ENCODE peak calls at places on chromosomes 4 and X, in five cellular contexts. Z is cardiac muscle cell, F is brain microvascular endothelial cell, C is OCI-LY7, S is HCT116. H is an unnamed sample.

GRCh38 chr4:3836802-3837601 is 70.8 kb downstream of the ADRA2C start:
- DNase-seq in Z (no peak), F (no peak), S (peak; percentile 7), C (peak; percentile 22), H (peak; percentile 11)

GRCh38 chr4:147496500-147496899 is 15.6 kb downstream of the EDNRA start:
- DNase-seq in S (no peak), C (no peak), Z (no peak), F (no peak), H (no peak)

GRCh38 chr4:26248647-26249046 is 72.2 kb upstream of the RBPJ start:
- DNase-seq in S (no peak), F (peak; percentile 65), C (no peak), Z (peak; percentile 81), H (no peak)

GRCh38 chr4:160423879-160424451 is 1321.1 kb downstream of the RAPGEF2 start:
- DNase-seq in C (no peak), S (no peak), Z (peak; percentile 19), F (peak; percentile 72), H (peak; percentile 13)

GRCh38 chrX:53440631-53441517 is 6.7 kb upstream of the HSD17B10 start:
- DNase-seq in C (no peak), F (peak; percentile 24), S (no peak), Z (peak; percentile 55), H (peak; percentile 48)

GRCh38 chr4:74223801-74224200 is 65.9 kb downstream of the MTHFD2L start:
- DNase-seq in C (no peak), S (no peak), Z (peak; percentile 62), F (no peak), H (peak; percentile 45)

GRCh38 chrX:150293311-150294013 is 69.7 kb upstream of the MAMLD1 start:
- DNase-seq in F (no peak), Z (no peak), C (no peak), S (no peak), H (no peak)

GRCh38 chr4:93414041-93414440 is 414.5 kb upstream of the ATOH1 start:
- DNase-seq in C (no peak), F (no peak), Z (no peak), S (no peak), H (no peak)

GRCh38 chrX:107541244-107541643 is 87.1 kb upstream of the PRPS1 start:
- DNase-seq in C (peak; percentile 6), F (no peak), S (no peak), Z (no peak), H (no peak)

GRCh38 chrX:107537815-107538214 is 88.4 kb downstream of the FRMPD3 start:
- DNase-seq in F (peak; percentile 32), Z (peak; percentile 61), C (peak; percentile 15), S (peak; percentile 31), H (peak; percentile 13)

GRCh38 chrX:107547621-107548020 is 80.7 kb upstream of the PRPS1 start:
- DNase-seq in F (no peak), Z (no peak), C (no peak), S (no peak), H (no peak)

GRCh38 chrX:107542500-107542899 is 85.8 kb upstream of the PRPS1 start:
- DNase-seq in C (peak; percentile 27), Z (peak; percentile 34), F (peak; percentile 11), S (peak; percentile 8), H (peak; percentile 1)
- TF ChIP-seq CTCF in C (peak; percentile 52), Z (peak; percentile 18), F (peak; percentile 54), S (no peak), H (no peak)

DNA sequence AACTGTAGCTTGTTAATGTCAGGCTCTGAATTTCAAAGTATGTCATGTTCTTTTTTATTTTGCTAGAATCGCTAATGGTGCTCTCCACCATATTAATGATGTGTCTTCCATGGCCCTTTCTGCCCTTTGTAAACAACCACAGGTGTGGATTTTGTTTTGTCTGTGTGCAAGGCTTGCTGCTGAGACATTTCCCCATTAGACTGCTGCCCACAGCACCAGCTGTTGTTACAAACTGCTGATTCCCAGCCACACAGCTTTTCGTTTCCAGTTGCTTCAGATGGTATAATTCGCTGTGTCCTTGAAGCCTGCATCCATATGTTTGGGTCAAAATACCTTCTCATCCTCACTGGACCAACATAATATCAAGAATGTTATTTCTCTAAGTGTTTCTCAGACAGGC is 32.8 kb downstream of the KCNIP4 start:
- DNase-seq in S (no peak), C (no peak), F (no peak), Z (no peak), H (no peak)
- H3K27ac ChIP-seq in S (no peak overlapping the region), C (no peak overlapping the region), F (no peak overlapping the region), Z (no peak overlapping the region), H (no peak overlapping the region)

DNA sequence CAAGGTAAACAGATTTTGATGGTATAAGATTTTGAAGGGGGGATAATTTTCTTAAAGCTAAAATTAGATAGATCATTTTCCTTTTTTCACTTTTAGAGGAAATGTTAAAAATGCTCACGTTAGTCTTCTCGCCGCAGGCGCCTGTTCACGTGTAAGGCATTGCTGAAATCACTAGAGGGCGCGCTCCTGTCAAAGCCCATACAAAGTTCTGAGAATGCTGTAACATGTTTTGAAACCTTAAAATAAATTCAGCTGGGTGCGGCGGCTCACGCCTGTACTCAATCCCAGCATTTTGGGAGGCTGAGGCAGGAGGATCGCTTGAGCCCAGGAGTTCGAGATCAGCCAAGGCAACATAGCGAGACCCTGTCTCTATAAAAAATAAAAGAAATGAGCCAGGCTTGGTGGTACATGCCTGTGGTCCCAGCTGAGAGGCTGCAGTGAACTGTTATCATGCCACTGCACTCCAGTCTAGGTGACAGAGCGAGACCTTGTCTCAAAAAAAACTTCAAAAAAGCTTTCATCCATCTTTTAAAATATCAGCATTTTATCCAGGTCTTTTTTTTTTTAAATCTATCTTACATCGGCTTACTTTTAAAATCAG is 138.0 kb downstream of the RBMX2 start:
- DNase-seq in S (peak; percentile 27), C (peak; percentile 50), Z (peak; percentile 68), F (peak; percentile 35), H (peak; percentile 20)
- TF ChIP-seq CTCF in S (peak; percentile 61), C (peak; percentile 82), Z (peak; percentile 66), F (peak; percentile 80), H (peak; percentile 63)

GRCh38 chr4:62407534-62407933 is 1207.4 kb downstream of the ADGRL3 start:
- DNase-seq in F (no peak), S (no peak), C (no peak), Z (no peak), H (no peak)

GRCh38 chr4:62398318-62398717 is 1198.2 kb downstream of the ADGRL3 start:
- DNase-seq in Z (no peak), C (no peak), F (no peak), S (no peak), H (no peak)

GRCh38 chr4:62399242-62399641 is 1199.1 kb downstream of the ADGRL3 start:
- DNase-seq in F (no peak), Z (no peak), S (no peak), C (no peak), H (no peak)

GRCh38 chr4:62402088-62402806 is 1202.1 kb downstream of the ADGRL3 start:
- DNase-seq in S (no peak), C (no peak), F (no peak), Z (no peak), H (no peak)
- H3K27ac ChIP-seq in S (no peak overlapping the region), C (no peak overlapping the region), F (no peak overlapping the region), Z (no peak overlapping the region), H (no peak overlapping the region)

DNA sequence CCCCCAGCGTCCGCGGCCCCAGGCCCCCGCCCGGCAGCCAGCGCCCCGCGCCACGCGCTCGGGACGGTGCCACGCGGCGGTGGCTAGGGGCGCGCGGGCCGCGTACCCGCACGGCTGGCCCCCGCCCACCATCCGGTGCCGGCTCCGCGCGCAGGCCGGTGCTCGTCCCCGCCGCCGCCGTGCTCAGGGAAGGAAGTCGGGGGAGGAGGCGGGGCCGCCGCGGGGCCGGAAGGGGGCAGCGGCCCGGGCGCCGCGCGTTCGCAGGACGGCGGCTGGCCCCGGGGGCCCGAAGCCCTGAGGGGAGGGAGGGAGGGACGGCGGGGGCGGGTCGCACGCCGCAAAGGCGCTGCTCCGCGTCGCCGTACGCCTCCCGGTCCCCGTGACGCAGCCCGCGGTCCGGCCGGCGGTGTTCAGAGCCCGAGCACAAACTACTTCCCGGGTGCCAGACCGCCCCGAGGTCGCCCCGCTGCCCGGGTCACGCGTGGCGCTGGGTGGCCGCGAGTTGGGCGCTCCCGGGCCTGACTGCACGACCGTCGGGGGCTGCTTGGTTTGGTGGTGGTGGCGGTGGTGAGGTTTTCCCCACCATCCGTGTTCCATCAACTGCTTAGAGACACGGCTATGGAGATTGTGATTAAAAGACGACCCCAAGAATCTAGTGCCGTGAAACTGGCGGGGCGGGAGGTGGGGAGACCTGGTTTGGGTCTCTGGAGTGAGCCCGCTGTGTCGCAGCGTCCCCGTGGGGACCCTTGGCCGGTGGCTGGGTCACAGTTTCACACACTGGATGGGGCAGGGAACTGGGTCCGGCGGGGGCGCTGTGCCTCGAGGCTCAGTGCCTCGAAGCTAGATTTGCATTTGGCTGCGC is at the start of gene DCTD:
- DNase-seq in Z (peak; percentile 81), S (no peak), C (peak; percentile 93), F (peak; percentile 28), H (peak; percentile 59)
- TF ChIP-seq CTCF in Z (peak; percentile 48), S (peak; percentile 29), C (peak; percentile 75), F (peak; percentile 64), H (peak; percentile 44)